ENCODE peak calls at places on chromosomes 1 and 21, in six cellular contexts. One of them, this sample, is unnamed.

GRCh38 chr1:5865774-5866173 is 126.5 kb downstream of the NPHP4 start:
- DNase-seq in tibial artery: no peak
- DNase-seq in astrocyte of the spinal cord: no peak
- DNase-seq in stimulated activated CD4-positive, alpha-beta T cell treated with anti-CD3 and anti-CD28 coated beads, Interleukin-2, amount 100 ng/mL, for 4 hours: no peak
- DNase-seq in NT2/D1: no peak
- DNase-seq in RWPE1: no peak
- DNase-seq in this sample: no peak

GRCh38 chr1:67211589-67212563 is 45.6 kb downstream of the IL23R start:
- DNase-seq in tibial artery: no peak
- DNase-seq in NT2/D1: peak
- DNase-seq in astrocyte of the spinal cord: peak
- DNase-seq in stimulated activated CD4-positive, alpha-beta T cell treated with anti-CD3 and anti-CD28 coated beads, Interleukin-2, amount 100 ng/mL, for 4 hours: peak
- DNase-seq in RWPE1: peak
- DNase-seq in this sample: no peak

GRCh38 chr1:196535727-196536126 is 72.5 kb downstream of the KCNT2 start:
- DNase-seq in RWPE1: no peak
- DNase-seq in astrocyte of the spinal cord: peak
- DNase-seq in tibial artery: no peak
- DNase-seq in stimulated activated CD4-positive, alpha-beta T cell treated with anti-CD3 and anti-CD28 coated beads, Interleukin-2, amount 100 ng/mL, for 4 hours: no peak
- DNase-seq in NT2/D1: peak
- DNase-seq in this sample: peak

GRCh38 chr21:25639167-25639921 is at the start of gene JAM2:
- DNase-seq in astrocyte of the spinal cord: peak
- DNase-seq in RWPE1: no peak
- DNase-seq in NT2/D1: peak
- DNase-seq in tibial artery: peak
- DNase-seq in stimulated activated CD4-positive, alpha-beta T cell treated with anti-CD3 and anti-CD28 coated beads, Interleukin-2, amount 100 ng/mL, for 4 hours: peak
- DNase-seq in this sample: peak

GRCh38 chr1:72284084-72284397 is 1.7 kb upstream of the NEGR1 start:
- DNase-seq in NT2/D1: peak
- DNase-seq in stimulated activated CD4-positive, alpha-beta T cell treated with anti-CD3 and anti-CD28 coated beads, Interleukin-2, amount 100 ng/mL, for 4 hours: no peak
- DNase-seq in astrocyte of the spinal cord: peak
- DNase-seq in tibial artery: no peak
- DNase-seq in RWPE1: peak
- DNase-seq in this sample: no peak

GRCh38 chr1:41889506-41890414 is 29.0 kb downstream of the HIVEP3 start:
- DNase-seq in RWPE1: no peak
- DNase-seq in tibial artery: no peak
- DNase-seq in NT2/D1: no peak
- DNase-seq in astrocyte of the spinal cord: no peak
- DNase-seq in stimulated activated CD4-positive, alpha-beta T cell treated with anti-CD3 and anti-CD28 coated beads, Interleukin-2, amount 100 ng/mL, for 4 hours: no peak
- DNase-seq in this sample: no peak

GRCh38 chr1:154006136-154006535 is 15.6 kb downstream of the RPS27 start:
- DNase-seq in astrocyte of the spinal cord: peak
- DNase-seq in stimulated activated CD4-positive, alpha-beta T cell treated with anti-CD3 and anti-CD28 coated beads, Interleukin-2, amount 100 ng/mL, for 4 hours: no peak
- DNase-seq in RWPE1: no peak
- DNase-seq in tibial artery: no peak
- DNase-seq in NT2/D1: no peak
- DNase-seq in this sample: no peak

GRCh38 chr1:235954306-235955283 is 87.9 kb upstream of the LYST start:
- DNase-seq in astrocyte of the spinal cord: no peak
- DNase-seq in tibial artery: no peak
- DNase-seq in NT2/D1: no peak
- DNase-seq in RWPE1: no peak
- DNase-seq in stimulated activated CD4-positive, alpha-beta T cell treated with anti-CD3 and anti-CD28 coated beads, Interleukin-2, amount 100 ng/mL, for 4 hours: no peak
- DNase-seq in this sample: no peak